ENCODE peak calls at places on chromosome 17, in seven cellular contexts. One of them, this sample, is unnamed.

GRCh38 chr17:9018731-9019130 is 2.6 kb upstream of the NTN1 start:
- DNase-seq in pancreas: no peak
- DNase-seq in thoracic aorta: no peak
- DNase-seq in Caco-2: no peak
- DNase-seq in ovary: no peak
- DNase-seq in upper lobe of right lung: no peak
- DNase-seq in CD8-positive, alpha-beta T cell: no peak
- DNase-seq in this sample: no peak

GRCh38 chr17:4679652-4680051 is 24.3 kb downstream of the PELP1 start:
- DNase-seq in pancreas: no peak
- DNase-seq in thoracic aorta: no peak
- DNase-seq in Caco-2: peak; percentile 48
- DNase-seq in ovary: no peak
- DNase-seq in upper lobe of right lung: no peak
- DNase-seq in CD8-positive, alpha-beta T cell: no peak
- DNase-seq in this sample: no peak

GRCh38 chr17:67105213-67105612 is 60.9 kb downstream of the CACNG1 start:
- DNase-seq in pancreas: no peak
- DNase-seq in thoracic aorta: no peak
- DNase-seq in Caco-2: no peak
- DNase-seq in ovary: no peak
- DNase-seq in upper lobe of right lung: no peak
- DNase-seq in CD8-positive, alpha-beta T cell: no peak
- DNase-seq in this sample: no peak

GRCh38 chr17:6505425-6506142 is 50.8 kb downstream of the PITPNM3 start:
- DNase-seq in pancreas: no peak
- DNase-seq in thoracic aorta: no peak
- DNase-seq in Caco-2: no peak
- DNase-seq in ovary: no peak
- DNase-seq in upper lobe of right lung: peak; percentile 18
- DNase-seq in CD8-positive, alpha-beta T cell: no peak
- DNase-seq in this sample: peak; percentile 10

GRCh38 chr17:31171711-31172110 is 76.9 kb downstream of the NF1 start:
- DNase-seq in pancreas: no peak
- DNase-seq in thoracic aorta: no peak
- DNase-seq in Caco-2: no peak
- DNase-seq in ovary: no peak
- DNase-seq in upper lobe of right lung: no peak
- DNase-seq in CD8-positive, alpha-beta T cell: no peak
- DNase-seq in this sample: no peak

GRCh38 chr17:10247806-10248334 is 49.5 kb upstream of the GAS7 start:
- DNase-seq in pancreas: no peak
- DNase-seq in thoracic aorta: no peak
- DNase-seq in Caco-2: no peak
- DNase-seq in ovary: no peak
- DNase-seq in upper lobe of right lung: no peak
- DNase-seq in CD8-positive, alpha-beta T cell: no peak
- DNase-seq in this sample: no peak

GRCh38 chr17:63489291-63489690 is 12.4 kb downstream of the ACE start:
- DNase-seq in pancreas: no peak
- DNase-seq in thoracic aorta: no peak
- DNase-seq in Caco-2: no peak
- DNase-seq in ovary: no peak
- DNase-seq in upper lobe of right lung: no peak
- DNase-seq in CD8-positive, alpha-beta T cell: no peak
- DNase-seq in this sample: no peak

GRCh38 chr17:66843606-66844005 is 8.7 kb downstream of the CACNG5 start:
- DNase-seq in pancreas: no peak
- DNase-seq in thoracic aorta: no peak
- DNase-seq in Caco-2: no peak
- DNase-seq in ovary: no peak
- DNase-seq in upper lobe of right lung: no peak
- DNase-seq in CD8-positive, alpha-beta T cell: no peak
- DNase-seq in this sample: no peak

GRCh38 chr17:4735825-4736651 is 3.6 kb upstream of the ZMYND15 start:
- DNase-seq in pancreas: no peak
- DNase-seq in thoracic aorta: no peak
- DNase-seq in Caco-2: no peak
- DNase-seq in ovary: no peak
- DNase-seq in upper lobe of right lung: no peak
- DNase-seq in CD8-positive, alpha-beta T cell: no peak
- DNase-seq in this sample: no peak

GRCh38 chr17:8619294-8619693 is 11.2 kb downstream of the MYH10 start:
- DNase-seq in pancreas: no peak
- DNase-seq in thoracic aorta: no peak
- DNase-seq in Caco-2: no peak
- DNase-seq in ovary: no peak
- DNase-seq in upper lobe of right lung: no peak
- DNase-seq in CD8-positive, alpha-beta T cell: no peak
- DNase-seq in this sample: no peak

GRCh38 chr17:72373910-72374741 is 253.3 kb downstream of the SOX9 start:
- DNase-seq in pancreas: no peak
- DNase-seq in thoracic aorta: no peak
- DNase-seq in Caco-2: no peak
- DNase-seq in ovary: no peak
- DNase-seq in upper lobe of right lung: no peak
- DNase-seq in CD8-positive, alpha-beta T cell: no peak
- DNase-seq in this sample: no peak

GRCh38 chr17:50902768-50903353 is 36.7 kb upstream of the TOB1 start:
- DNase-seq in pancreas: no peak
- DNase-seq in thoracic aorta: no peak
- DNase-seq in Caco-2: no peak
- DNase-seq in ovary: no peak
- DNase-seq in upper lobe of right lung: no peak
- DNase-seq in CD8-positive, alpha-beta T cell: no peak
- DNase-seq in this sample: peak; percentile 25

GRCh38 chr17:47935961-47936360 is 5.4 kb upstream of the PNPO start:
- DNase-seq in pancreas: no peak
- DNase-seq in thoracic aorta: no peak
- DNase-seq in Caco-2: no peak
- DNase-seq in ovary: no peak
- DNase-seq in upper lobe of right lung: no peak
- DNase-seq in CD8-positive, alpha-beta T cell: no peak
- DNase-seq in this sample: no peak

GRCh38 chr17:48646183-48647102 is 20.3 kb upstream of the HOXB9 start:
- DNase-seq in pancreas: no peak
- DNase-seq in thoracic aorta: no peak
- DNase-seq in Caco-2: peak; percentile 82
- DNase-seq in ovary: no peak
- DNase-seq in upper lobe of right lung: no peak
- DNase-seq in CD8-positive, alpha-beta T cell: no peak
- DNase-seq in this sample: peak; percentile 88

GRCh38 chr17:57782642-57783337 is 37.7 kb upstream of the CCDC182 start:
- DNase-seq in pancreas: no peak
- DNase-seq in thoracic aorta: no peak
- DNase-seq in Caco-2: no peak
- DNase-seq in ovary: no peak
- DNase-seq in upper lobe of right lung: no peak
- DNase-seq in CD8-positive, alpha-beta T cell: no peak
- DNase-seq in this sample: no peak

DNA sequence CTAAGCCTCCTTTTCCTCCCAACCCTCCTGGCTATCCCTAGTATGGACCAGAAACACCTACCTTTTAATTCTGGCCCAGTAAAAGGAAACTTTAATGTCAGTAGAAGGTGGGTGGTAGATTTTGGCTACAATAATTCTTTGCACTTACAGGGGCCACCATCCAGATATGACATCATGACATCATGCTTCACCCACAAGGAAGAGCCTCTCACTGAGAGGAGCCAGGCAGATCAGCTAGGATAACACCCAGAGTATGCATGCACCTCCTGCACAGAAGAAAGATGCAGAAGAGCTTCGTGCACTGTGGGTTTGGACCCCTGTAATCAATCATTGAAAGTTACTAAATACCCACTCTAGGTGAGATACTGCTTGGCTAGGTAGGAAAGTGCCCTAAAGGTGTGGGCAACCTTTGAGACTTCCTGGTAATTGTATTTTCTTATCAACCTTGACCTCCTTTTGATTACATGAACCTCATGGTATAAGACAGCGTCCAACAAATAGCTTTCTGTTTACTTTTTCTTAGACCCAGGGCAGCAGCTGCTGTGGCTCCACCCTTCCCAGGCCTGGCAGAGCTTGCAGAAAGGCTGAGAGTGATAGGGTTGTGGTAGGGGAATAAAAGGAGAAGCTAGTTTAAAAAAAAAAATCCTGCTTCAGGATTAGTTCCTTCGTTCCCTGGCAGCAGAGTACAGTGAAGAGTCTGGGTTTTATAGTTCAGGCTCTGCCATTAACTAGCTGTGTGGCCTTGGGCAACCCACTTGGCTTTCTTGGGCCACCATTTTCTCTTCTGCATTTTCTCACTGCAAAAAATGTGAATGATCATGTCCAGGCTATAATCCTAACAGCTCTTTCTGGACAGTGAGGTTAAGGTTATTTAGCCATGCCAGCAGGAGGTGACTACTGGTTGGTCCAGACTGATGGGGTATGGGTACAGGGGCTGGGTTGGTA is 6.2 kb downstream of the MAP3K14 start:
- DNase-seq in pancreas: peak; percentile 86
- DNase-seq in thoracic aorta: no peak
- DNase-seq in Caco-2: no peak
- DNase-seq in ovary: no peak
- DNase-seq in upper lobe of right lung: no peak
- DNase-seq in CD8-positive, alpha-beta T cell: no peak
- DNase-seq in this sample: peak; percentile 86
- H3K4me1 ChIP-seq in pancreas: peaks cover 80% of the 10 kb centered on the region
- H3K4me1 ChIP-seq in thoracic aorta: peaks cover 73% of the 10 kb centered on the region
- H3K4me1 ChIP-seq in Caco-2: peaks cover 36% of the 10 kb centered on the region
- H3K4me1 ChIP-seq in ovary: peaks cover 22% of the 10 kb centered on the region
- H3K4me1 ChIP-seq in upper lobe of right lung: peaks cover 98% of the 10 kb centered on the region
- H3K4me1 ChIP-seq in CD8-positive, alpha-beta T cell: peaks cover 80% of the 10 kb centered on the region
- H3K4me1 ChIP-seq in this sample: peaks cover 46% of the 10 kb centered on the region

DNA sequence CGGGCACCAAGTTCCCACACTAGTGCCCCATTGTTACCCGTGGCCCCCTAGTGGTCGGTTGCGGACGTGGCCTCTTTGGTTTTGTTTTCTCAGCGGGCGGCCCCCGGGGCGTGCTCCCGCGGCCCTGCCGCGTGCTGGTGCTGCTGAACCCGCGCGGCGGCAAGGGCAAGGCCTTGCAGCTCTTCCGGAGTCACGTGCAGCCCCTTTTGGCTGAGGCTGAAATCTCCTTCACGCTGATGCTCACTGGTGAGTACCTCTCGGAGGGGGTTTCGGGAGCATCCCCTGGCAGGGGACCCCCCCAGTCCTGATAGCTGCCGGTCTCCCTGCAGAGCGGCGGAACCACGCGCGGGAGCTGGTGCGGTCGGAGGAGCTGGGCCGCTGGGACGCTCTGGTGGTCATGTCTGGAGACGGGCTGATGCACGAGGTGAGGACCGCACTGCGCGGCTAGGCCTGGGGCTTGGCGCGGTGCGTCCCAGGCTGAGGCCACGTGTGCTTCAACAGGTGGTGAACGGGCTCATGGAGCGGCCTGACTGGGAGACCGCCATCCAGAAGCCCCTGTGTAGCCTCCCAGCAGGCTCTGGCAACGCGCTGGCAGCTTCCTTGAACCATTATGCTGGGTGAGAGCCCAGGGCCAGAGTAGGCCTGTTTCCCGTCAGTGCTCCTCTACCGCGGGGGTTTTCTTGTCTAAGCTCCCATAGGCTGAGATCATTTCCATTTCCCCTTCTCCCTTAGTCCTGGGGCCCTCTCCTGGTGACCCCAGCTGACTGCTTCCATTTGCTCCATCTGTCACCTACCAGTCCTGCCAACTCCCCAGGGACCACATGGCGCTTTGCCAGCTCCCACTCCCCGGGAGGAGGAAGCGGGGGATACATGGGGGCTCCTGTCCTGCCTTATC is 1.7 kb downstream of the SPHK1 start:
- DNase-seq in pancreas: peak; percentile 83
- DNase-seq in thoracic aorta: peak; percentile 52
- DNase-seq in Caco-2: peak; percentile 87
- DNase-seq in ovary: peak; percentile 78
- DNase-seq in upper lobe of right lung: peak; percentile 90
- DNase-seq in CD8-positive, alpha-beta T cell: peak; percentile 76
- DNase-seq in this sample: peak; percentile 92
- H3K4me3 ChIP-seq in pancreas: peak overlapping the region; percentile 77
- H3K4me3 ChIP-seq in thoracic aorta: peak overlapping the region; percentile 80
- H3K4me3 ChIP-seq in Caco-2: peak overlapping the region; percentile 76
- H3K4me3 ChIP-seq in ovary: peak overlapping the region; percentile 41
- H3K4me3 ChIP-seq in upper lobe of right lung: peak overlapping the region; percentile 68
- H3K4me3 ChIP-seq in CD8-positive, alpha-beta T cell: peak overlapping the region; percentile 69
- H3K4me3 ChIP-seq in this sample: peak overlapping the region; percentile 70

DNA sequence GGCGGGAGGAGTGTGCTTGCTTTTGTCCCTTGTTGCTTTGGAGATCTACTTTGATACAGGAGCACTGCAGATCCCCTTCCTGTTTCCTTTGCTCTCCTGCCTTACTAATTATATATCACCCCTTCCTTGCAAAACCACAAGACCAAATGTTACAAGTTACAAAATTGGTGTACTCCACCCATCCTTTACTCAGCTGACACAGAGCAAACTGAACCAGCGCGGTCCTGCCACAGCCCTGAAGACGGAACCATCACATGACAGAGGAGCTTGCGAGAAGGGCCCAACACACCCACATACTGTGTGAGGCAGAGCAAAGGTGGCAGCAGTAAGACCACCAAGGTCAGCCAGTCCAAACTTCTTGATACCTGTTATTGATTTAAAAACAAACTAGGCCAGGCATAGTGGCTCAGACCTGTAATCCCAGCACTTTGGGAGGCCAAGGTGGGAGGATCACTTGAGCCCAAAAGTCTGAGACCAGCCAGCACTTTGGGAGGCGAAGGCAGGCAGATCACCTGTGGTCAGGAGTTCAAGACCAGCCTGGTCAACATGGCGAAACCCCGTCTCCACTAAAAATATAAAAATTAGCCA is 33.2 kb downstream of the CYTH1 start:
- DNase-seq in pancreas: no peak
- DNase-seq in thoracic aorta: no peak
- DNase-seq in Caco-2: no peak
- DNase-seq in ovary: peak; percentile 38
- DNase-seq in upper lobe of right lung: peak; percentile 81
- DNase-seq in CD8-positive, alpha-beta T cell: peak; percentile 74
- DNase-seq in this sample: peak; percentile 91
- H3K4me1 ChIP-seq in pancreas: no peaks in the 10 kb centered on the region
- H3K4me1 ChIP-seq in thoracic aorta: peaks cover 15% of the 10 kb centered on the region
- H3K4me1 ChIP-seq in Caco-2: no peaks in the 10 kb centered on the region
- H3K4me1 ChIP-seq in ovary: peaks cover 10% of the 10 kb centered on the region
- H3K4me1 ChIP-seq in upper lobe of right lung: peaks cover 77% of the 10 kb centered on the region
- H3K4me1 ChIP-seq in CD8-positive, alpha-beta T cell: peaks cover 97% of the 10 kb centered on the region
- H3K4me1 ChIP-seq in this sample: peaks cover 42% of the 10 kb centered on the region

GRCh38 chr17:27457405-27457730 is 1.1 kb downstream of the KSR1 start:
- DNase-seq in pancreas: no peak
- DNase-seq in thoracic aorta: no peak
- DNase-seq in Caco-2: no peak
- DNase-seq in ovary: no peak
- DNase-seq in upper lobe of right lung: no peak
- DNase-seq in CD8-positive, alpha-beta T cell: no peak
- DNase-seq in this sample: no peak

GRCh38 chr17:27456681-27457404 is 595 bp downstream of the KSR1 start:
- DNase-seq in pancreas: peak; percentile 54
- DNase-seq in thoracic aorta: no peak
- DNase-seq in Caco-2: no peak
- DNase-seq in ovary: peak; percentile 39
- DNase-seq in upper lobe of right lung: peak; percentile 68
- DNase-seq in CD8-positive, alpha-beta T cell: no peak
- DNase-seq in this sample: peak; percentile 50

GRCh38 chr17:27459433-27459832 is 3.2 kb downstream of the KSR1 start:
- DNase-seq in pancreas: no peak
- DNase-seq in thoracic aorta: no peak
- DNase-seq in Caco-2: no peak
- DNase-seq in ovary: no peak
- DNase-seq in upper lobe of right lung: no peak
- DNase-seq in CD8-positive, alpha-beta T cell: no peak
- DNase-seq in this sample: no peak

GRCh38 chr17:27458524-27458908 is 2.3 kb downstream of the KSR1 start:
- DNase-seq in pancreas: no peak
- DNase-seq in thoracic aorta: no peak
- DNase-seq in Caco-2: no peak
- DNase-seq in ovary: no peak
- DNase-seq in upper lobe of right lung: no peak
- DNase-seq in CD8-positive, alpha-beta T cell: no peak
- DNase-seq in this sample: no peak

GRCh38 chr17:27457731-27458523 is 1.7 kb downstream of the KSR1 start:
- DNase-seq in pancreas: no peak
- DNase-seq in thoracic aorta: no peak
- DNase-seq in Caco-2: no peak
- DNase-seq in ovary: no peak
- DNase-seq in upper lobe of right lung: no peak
- DNase-seq in CD8-positive, alpha-beta T cell: no peak
- DNase-seq in this sample: peak; percentile 36
- H3K4me3 ChIP-seq in pancreas: peak overlapping the region; percentile 82
- H3K4me3 ChIP-seq in thoracic aorta: peak overlapping the region; percentile 94
- H3K4me3 ChIP-seq in Caco-2: peak overlapping the region; percentile 79
- H3K4me3 ChIP-seq in ovary: peak overlapping the region; percentile 85
- H3K4me3 ChIP-seq in upper lobe of right lung: peak overlapping the region; percentile 78
- H3K4me3 ChIP-seq in CD8-positive, alpha-beta T cell: peak overlapping the region; percentile 89
- H3K4me3 ChIP-seq in this sample: peak overlapping the region; percentile 85